ENCODE peak calls at places on chromosomes 13 and 19, in four cellular contexts. W is pancreas, D is transverse colon, M is A673. U is an unnamed sample.

GRCh38 chr19:1069009-1069779 is 2.2 kb downstream of the ARHGAP45 start:
- DNase-seq in W (peak), D (peak), M (no peak), U (no peak)

GRCh38 chr13:76725211-76725610 is 161.0 kb downstream of the KCTD12 start:
- DNase-seq in W (no peak), D (no peak), M (no peak), U (no peak)

GRCh38 chr13:49165798-49166752 is 54.1 kb upstream of the MLNR start:
- DNase-seq in W (peak), D (no peak), M (no peak), U (no peak)

GRCh38 chr19:22708983-22709382 is 74.9 kb downstream of the ZNF492 start:
- DNase-seq in W (peak), D (no peak), M (no peak), U (no peak)

GRCh38 chr19:10961763-10962536 is 1.1 kb downstream of the SMARCA4 start:
- DNase-seq in W (no peak), D (no peak), M (no peak), U (no peak)

GRCh38 chr13:31522431-31522830 is 216.9 kb upstream of the RXFP2 start:
- DNase-seq in W (no peak), D (no peak), M (no peak), U (no peak)

GRCh38 chr13:37187611-37188010 is 82.1 kb upstream of the CSNK1A1L start:
- DNase-seq in W (no peak), D (no peak), M (peak), U (no peak)

GRCh38 chr13:34308725-34309124 is 490.8 kb downstream of the RFC3 start:
- DNase-seq in W (no peak), D (no peak), M (no peak), U (no peak)

GRCh38 chr13:98556968-98557591 is 19.8 kb downstream of the STK24 start:
- DNase-seq in W (no peak), D (no peak), M (no peak), U (no peak)

GRCh38 chr19:4229179-4229931 is at the start of gene EBI3:
- DNase-seq in W (no peak), D (peak), M (peak), U (no peak)
- H3K27ac ChIP-seq in W (no peak), D (no peak), M (no peak), U (no peak)

DNA sequence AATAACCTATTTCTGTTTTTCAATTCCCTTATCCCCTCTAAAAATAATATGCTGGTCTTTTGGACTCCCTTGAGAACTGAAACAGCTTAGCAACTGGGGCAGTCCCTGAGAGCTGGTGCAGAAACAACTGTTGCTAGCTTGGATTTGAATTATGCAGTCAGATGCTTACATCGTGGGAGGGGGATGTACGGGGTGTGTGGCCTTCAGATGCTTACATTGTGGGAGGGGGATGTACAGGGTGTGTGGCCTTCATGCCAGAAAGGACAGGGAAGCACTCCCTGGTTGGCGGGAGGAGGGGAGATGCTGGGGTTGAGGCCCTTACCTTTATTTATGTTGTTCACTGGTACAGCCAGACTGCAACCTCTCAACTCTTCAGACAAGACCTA is 25.6 kb downstream of the LRCH1 start:
- DNase-seq in W (no peak), D (no peak), M (no peak), U (no peak)
- H3K27ac ChIP-seq in W (no peak), D (peak), M (no peak), U (no peak)

DNA sequence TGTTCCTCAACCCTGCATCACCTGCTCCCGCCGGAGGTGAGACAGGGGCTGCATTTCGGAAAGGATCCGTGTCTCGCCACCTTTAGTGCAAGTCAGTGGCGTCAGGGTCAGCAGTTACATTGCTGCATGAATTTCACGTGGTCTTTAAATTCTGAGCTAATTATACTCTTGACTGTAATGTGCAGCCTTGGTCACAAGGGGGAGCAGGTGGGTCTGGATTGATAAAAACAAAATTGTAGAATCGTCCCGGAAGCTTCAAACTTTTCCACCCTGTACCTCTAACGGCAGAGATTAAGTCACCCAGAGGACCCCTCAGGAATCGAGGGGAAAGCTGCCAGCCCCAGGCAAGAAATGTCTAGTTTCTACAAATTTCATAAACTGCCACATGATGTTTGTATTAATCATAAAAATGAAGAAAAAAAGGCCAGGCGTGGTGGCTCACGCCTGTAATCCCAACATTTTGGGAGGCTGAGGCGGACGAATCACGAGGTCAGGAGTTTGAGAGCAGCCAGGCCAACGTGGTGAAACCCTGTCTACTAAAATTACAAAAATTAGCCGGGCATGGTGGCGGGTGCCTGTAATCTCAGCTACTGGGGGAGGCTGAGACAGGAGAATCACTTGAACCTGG is 20.2 kb downstream of the BBC3 start:
- DNase-seq in W (no peak), D (peak), M (peak), U (peak)
- H3K27ac ChIP-seq in W (no peak), D (peak), M (peak), U (peak)

DNA sequence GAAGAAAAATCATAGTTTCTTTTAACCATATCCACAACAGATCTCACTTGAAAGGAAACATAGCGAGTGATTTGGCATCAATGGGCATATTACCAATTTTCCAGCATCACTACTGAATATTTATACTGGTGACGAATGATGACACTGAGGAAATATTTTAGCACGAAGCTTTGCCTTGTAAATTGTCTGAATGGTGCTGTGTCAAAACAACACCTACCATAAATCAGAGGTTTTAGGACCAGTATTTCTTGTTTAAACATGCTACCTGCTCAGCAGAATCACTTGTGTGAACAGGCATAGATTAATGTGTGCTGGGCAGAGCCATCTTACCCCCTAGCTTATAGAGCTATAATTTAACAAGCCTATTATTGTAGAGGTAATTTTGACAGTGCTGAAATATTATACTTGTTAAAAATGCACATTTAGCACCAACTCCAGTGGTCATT is 146.8 kb downstream of the ABCC4 start:
- DNase-seq in W (no peak), D (no peak), M (no peak), U (peak)
- H3K27ac ChIP-seq in W (no peak), D (no peak), M (no peak), U (peak)

GRCh38 chr19:38093587-38093986 is 130.4 kb downstream of the DPF1 start:
- DNase-seq in W (peak), D (no peak), M (no peak), U (no peak)
- H3K27ac ChIP-seq in W (no peak), D (no peak), M (no peak), U (no peak)

DNA sequence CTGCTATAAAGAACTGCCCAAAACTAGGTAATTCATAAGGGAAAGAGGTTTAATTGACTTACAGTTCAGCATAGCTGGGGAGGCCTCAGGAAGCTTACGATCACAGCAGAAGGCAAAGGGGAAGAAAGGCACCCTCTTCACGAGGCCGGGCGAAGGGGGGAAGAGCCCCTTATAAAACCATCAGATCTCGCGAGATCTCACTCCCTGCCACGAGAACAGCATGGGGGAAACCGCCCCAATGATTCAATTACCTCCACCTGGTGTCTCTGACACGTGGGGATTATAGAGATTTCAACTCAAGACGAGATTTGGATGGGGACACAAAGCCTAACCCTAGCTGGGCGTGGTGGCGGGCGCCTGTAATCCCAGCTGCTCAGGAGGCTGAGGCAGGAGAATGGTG is 42.8 kb downstream of the SLC6A16 start:
- DNase-seq in W (no peak), D (no peak), M (no peak), U (no peak)
- H3K27ac ChIP-seq in W (no peak), D (no peak), M (no peak), U (no peak)

DNA sequence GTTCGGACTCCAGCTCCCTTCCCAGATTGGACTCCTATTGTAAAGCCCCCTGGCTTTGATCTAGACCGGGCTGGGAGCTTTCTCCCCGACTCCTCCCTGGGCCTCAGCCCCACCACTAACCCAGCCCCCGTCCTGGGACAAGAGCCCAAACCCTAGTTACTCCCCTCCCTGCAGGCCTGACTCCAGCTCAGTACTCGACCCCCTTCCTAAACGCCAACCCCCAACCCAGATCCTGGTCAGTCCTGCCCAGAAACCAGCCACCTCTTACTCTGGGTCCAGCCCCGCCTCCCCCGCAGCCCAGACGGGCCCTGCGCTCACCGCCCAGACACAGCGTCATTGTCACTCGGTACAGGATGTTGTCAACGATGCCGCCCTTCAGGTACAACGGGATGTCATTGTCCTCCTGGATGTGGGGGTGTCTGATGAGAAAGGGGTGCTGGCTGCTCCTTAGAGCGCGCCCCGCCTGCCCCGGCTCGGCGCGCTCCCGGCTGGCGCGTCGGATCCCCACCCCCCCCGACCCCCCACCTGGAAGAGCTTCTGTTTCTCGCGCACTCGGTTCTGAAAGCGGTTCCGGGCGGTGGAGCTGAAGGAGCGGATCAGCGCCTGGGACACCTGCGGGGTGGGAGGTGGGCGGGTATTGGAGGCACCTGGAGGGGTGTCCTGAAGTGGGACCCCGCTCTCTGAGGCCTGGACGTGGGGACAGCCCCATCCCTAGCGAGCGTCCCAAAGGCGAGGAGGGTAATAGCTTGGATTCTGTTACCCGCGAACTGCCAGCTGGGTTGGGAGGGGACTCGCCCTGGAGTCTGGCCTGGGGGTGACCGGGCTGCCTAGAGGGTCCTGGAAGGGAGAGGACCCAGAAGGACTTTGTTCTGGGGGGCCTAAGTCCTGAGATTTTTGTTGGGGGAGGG is 849 bp downstream of the COX7A1 start:
- DNase-seq in W (no peak), D (no peak), M (no peak), U (no peak)
- H3K27ac ChIP-seq in W (peak), D (peak), M (no peak), U (peak)

GRCh38 chr13:95385373-95385772 is 84.1 kb upstream of the ABCC4 start:
- DNase-seq in W (no peak), D (no peak), M (no peak), U (no peak)

GRCh38 chr13:95382906-95383305 is 81.7 kb upstream of the ABCC4 start:
- DNase-seq in W (no peak), D (no peak), M (no peak), U (no peak)

GRCh38 chr13:95388420-95389079 is 87.3 kb upstream of the ABCC4 start:
- DNase-seq in W (no peak), D (no peak), M (no peak), U (no peak)

GRCh38 chr13:95386370-95386769 is 85.1 kb upstream of the ABCC4 start:
- DNase-seq in W (no peak), D (no peak), M (no peak), U (no peak)

GRCh38 chr13:95385808-95386207 is 84.6 kb upstream of the ABCC4 start:
- DNase-seq in W (no peak), D (no peak), M (no peak), U (no peak)
- H3K27ac ChIP-seq in W (no peak), D (no peak), M (no peak), U (no peak)

DNA sequence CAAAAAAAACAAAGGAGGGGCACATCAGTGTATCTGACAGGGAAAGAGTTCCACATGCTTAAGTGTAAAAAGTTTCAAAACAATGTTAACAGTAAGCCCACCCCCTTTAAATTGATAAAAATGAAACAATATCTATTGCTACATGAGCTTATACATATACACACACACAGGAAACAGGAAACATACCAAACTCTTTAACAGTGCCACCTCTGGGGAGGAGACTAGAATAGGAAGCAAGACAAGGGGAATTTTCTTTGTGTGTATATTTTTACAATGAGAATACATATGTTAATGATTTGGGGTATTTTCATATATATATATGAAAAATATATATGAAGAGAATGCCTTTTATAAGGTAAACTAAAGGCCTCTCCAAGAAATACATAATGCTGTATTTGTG is 44.7 kb downstream of the TPT1 start:
- DNase-seq in W (no peak), D (no peak), M (no peak), U (no peak)
- H3K27ac ChIP-seq in W (no peak), D (no peak), M (no peak), U (no peak)

U was measured in prostate gland.